ENCODE peak calls at places on chromosomes 6 and 20, in four cellular contexts. One of them, this sample, is unnamed.
A peak's percentile ranks its signal among the peaks of the same experiment; 100 is the strongest.

GRCh38 chr6:781350-781961 is 88.5 kb upstream of the EXOC2 start:
- DNase-seq in brain microvascular endothelial cell: no peak
- DNase-seq in left ventricle myocardium inferior: no peak
- DNase-seq in ovary: no peak
- DNase-seq in this sample: no peak

GRCh38 chr6:80214436-80215022 is 108.1 kb downstream of the BCKDHB start:
- DNase-seq in brain microvascular endothelial cell: peak; percentile 57
- DNase-seq in left ventricle myocardium inferior: peak; percentile 16
- DNase-seq in ovary: no peak
- DNase-seq in this sample: peak; percentile 31

GRCh38 chr6:68533339-68533795 is 101.7 kb upstream of the ADGRB3 start:
- DNase-seq in brain microvascular endothelial cell: no peak
- DNase-seq in left ventricle myocardium inferior: no peak
- DNase-seq in ovary: no peak
- DNase-seq in this sample: no peak

GRCh38 chr20:58028123-58028522 is 200.3 kb downstream of the ANKRD60 start:
- DNase-seq in brain microvascular endothelial cell: no peak
- DNase-seq in left ventricle myocardium inferior: no peak
- DNase-seq in ovary: no peak
- DNase-seq in this sample: no peak

GRCh38 chr20:58818585-58819285 is 32.0 kb downstream of the GNAS-AS1 start:
- DNase-seq in brain microvascular endothelial cell: no peak
- DNase-seq in left ventricle myocardium inferior: no peak
- DNase-seq in ovary: no peak
- DNase-seq in this sample: peak; percentile 97

GRCh38 chr6:87209812-87210211 is 54.4 kb downstream of the ZNF292 start:
- DNase-seq in brain microvascular endothelial cell: no peak
- DNase-seq in left ventricle myocardium inferior: no peak
- DNase-seq in ovary: no peak
- DNase-seq in this sample: no peak

GRCh38 chr6:1313755-1314503 is 2.0 kb downstream of the FOXQ1 start:
- DNase-seq in brain microvascular endothelial cell: no peak
- DNase-seq in left ventricle myocardium inferior: no peak
- DNase-seq in ovary: no peak
- DNase-seq in this sample: no peak

GRCh38 chr6:150312395-150312794 is 56.4 kb upstream of the IYD start:
- DNase-seq in brain microvascular endothelial cell: no peak
- DNase-seq in left ventricle myocardium inferior: no peak
- DNase-seq in ovary: no peak
- DNase-seq in this sample: no peak

GRCh38 chr6:112279044-112279916 is 24.9 kb upstream of the LAMA4 start:
- DNase-seq in brain microvascular endothelial cell: no peak
- DNase-seq in left ventricle myocardium inferior: no peak
- DNase-seq in ovary: no peak
- DNase-seq in this sample: no peak

GRCh38 chr6:31074406-31074805 is 38.0 kb downstream of the C6orf15 start:
- DNase-seq in brain microvascular endothelial cell: no peak
- DNase-seq in left ventricle myocardium inferior: no peak
- DNase-seq in ovary: no peak
- DNase-seq in this sample: no peak

GRCh38 chr6:29647927-29648642 is 8.8 kb upstream of the MOG start:
- DNase-seq in brain microvascular endothelial cell: peak; percentile 21
- DNase-seq in left ventricle myocardium inferior: no peak
- DNase-seq in ovary: no peak
- DNase-seq in this sample: peak; percentile 16

GRCh38 chr6:68679399-68679798 is 44.3 kb downstream of the ADGRB3 start:
- DNase-seq in brain microvascular endothelial cell: no peak
- DNase-seq in left ventricle myocardium inferior: no peak
- DNase-seq in ovary: no peak
- DNase-seq in this sample: no peak

GRCh38 chr6:166418691-166419143 is 36.0 kb upstream of the MPC1 start:
- DNase-seq in brain microvascular endothelial cell: no peak
- DNase-seq in left ventricle myocardium inferior: no peak
- DNase-seq in ovary: no peak
- DNase-seq in this sample: no peak

GRCh38 chr6:4470698-4471210 is 305.4 kb upstream of the CDYL start:
- DNase-seq in brain microvascular endothelial cell: no peak
- DNase-seq in left ventricle myocardium inferior: no peak
- DNase-seq in ovary: no peak
- DNase-seq in this sample: no peak

GRCh38 chr6:64146094-64146493 is 510.5 kb downstream of the PHF3 start:
- DNase-seq in brain microvascular endothelial cell: no peak
- DNase-seq in left ventricle myocardium inferior: no peak
- DNase-seq in ovary: no peak
- DNase-seq in this sample: no peak

GRCh38 chr6:153563001-153563400 is 431.9 kb upstream of the RGS17 start:
- DNase-seq in brain microvascular endothelial cell: no peak
- DNase-seq in left ventricle myocardium inferior: no peak
- DNase-seq in ovary: no peak
- DNase-seq in this sample: no peak

GRCh38 chr20:44422083-44422482 is 53.6 kb upstream of the TTPAL start:
- DNase-seq in brain microvascular endothelial cell: peak; percentile 12
- DNase-seq in left ventricle myocardium inferior: no peak
- DNase-seq in ovary: no peak
- DNase-seq in this sample: peak; percentile 51

GRCh38 chr6:110878751-110879539 is 4.4 kb downstream of the AMD1 start:
- DNase-seq in brain microvascular endothelial cell: peak; percentile 32
- DNase-seq in left ventricle myocardium inferior: no peak
- DNase-seq in ovary: no peak
- DNase-seq in this sample: no peak

GRCh38 chr6:87291879-87292278 is 30.5 kb upstream of the SMIM8 start:
- DNase-seq in brain microvascular endothelial cell: no peak
- DNase-seq in left ventricle myocardium inferior: no peak
- DNase-seq in ovary: no peak
- DNase-seq in this sample: no peak

GRCh38 chr20:57672953-57673575 is 36.8 kb downstream of the PMEPA1 start:
- DNase-seq in brain microvascular endothelial cell: no peak
- DNase-seq in left ventricle myocardium inferior: no peak
- DNase-seq in ovary: no peak
- DNase-seq in this sample: no peak

GRCh38 chr6:104718672-104719071 is 141.0 kb downstream of the HACE1 start:
- DNase-seq in brain microvascular endothelial cell: no peak
- DNase-seq in left ventricle myocardium inferior: no peak
- DNase-seq in ovary: no peak
- DNase-seq in this sample: peak; percentile 0

GRCh38 chr6:138765896-138766487 is 7.6 kb upstream of the CCDC28A start:
- DNase-seq in brain microvascular endothelial cell: peak; percentile 32
- DNase-seq in left ventricle myocardium inferior: no peak
- DNase-seq in ovary: no peak
- DNase-seq in this sample: no peak

GRCh38 chr6:33857301-33858052 is 53.7 kb upstream of the MLN start:
- DNase-seq in brain microvascular endothelial cell: no peak
- DNase-seq in left ventricle myocardium inferior: no peak
- DNase-seq in ovary: no peak
- DNase-seq in this sample: no peak

GRCh38 chr6:34819571-34820480 is 27.9 kb downstream of the BLTP3A start:
- DNase-seq in brain microvascular endothelial cell: no peak
- DNase-seq in left ventricle myocardium inferior: no peak
- DNase-seq in ovary: no peak
- DNase-seq in this sample: no peak

GRCh38 chr20:10478930-10479329 is 43.8 kb downstream of the SLX4IP start:
- DNase-seq in brain microvascular endothelial cell: no peak
- DNase-seq in left ventricle myocardium inferior: no peak
- DNase-seq in ovary: no peak
- DNase-seq in this sample: no peak
- TF ChIP-seq CTCF in brain microvascular endothelial cell: peak; percentile 19
- TF ChIP-seq CTCF in left ventricle myocardium inferior: no peak
- TF ChIP-seq CTCF in ovary: no peak
- TF ChIP-seq CTCF in this sample: no peak

DNA sequence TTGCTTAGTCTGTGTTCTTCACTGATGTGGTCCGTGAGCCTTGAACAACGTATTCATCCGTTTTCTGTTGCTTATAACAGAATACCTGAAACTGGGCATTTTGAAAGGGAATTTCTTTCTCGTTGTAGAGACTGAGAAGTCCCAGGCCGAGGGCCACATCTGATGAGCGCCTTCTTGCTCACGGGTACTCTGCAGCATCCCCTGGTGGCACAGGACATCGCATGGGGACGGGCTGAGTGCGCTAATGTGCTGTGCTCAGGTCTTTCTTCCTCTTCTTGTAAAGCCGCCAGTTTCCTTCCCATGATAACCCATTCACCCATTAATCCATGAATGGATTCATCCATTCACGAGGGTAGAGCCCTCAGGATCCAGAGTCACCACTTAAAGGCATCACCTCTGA is 161.0 kb downstream of the NFATC2 start:
- DNase-seq in brain microvascular endothelial cell: no peak
- DNase-seq in left ventricle myocardium inferior: no peak
- DNase-seq in ovary: no peak
- DNase-seq in this sample: no peak
- TF ChIP-seq CTCF in brain microvascular endothelial cell: no peak
- TF ChIP-seq CTCF in left ventricle myocardium inferior: no peak
- TF ChIP-seq CTCF in ovary: no peak
- TF ChIP-seq CTCF in this sample: no peak

DNA sequence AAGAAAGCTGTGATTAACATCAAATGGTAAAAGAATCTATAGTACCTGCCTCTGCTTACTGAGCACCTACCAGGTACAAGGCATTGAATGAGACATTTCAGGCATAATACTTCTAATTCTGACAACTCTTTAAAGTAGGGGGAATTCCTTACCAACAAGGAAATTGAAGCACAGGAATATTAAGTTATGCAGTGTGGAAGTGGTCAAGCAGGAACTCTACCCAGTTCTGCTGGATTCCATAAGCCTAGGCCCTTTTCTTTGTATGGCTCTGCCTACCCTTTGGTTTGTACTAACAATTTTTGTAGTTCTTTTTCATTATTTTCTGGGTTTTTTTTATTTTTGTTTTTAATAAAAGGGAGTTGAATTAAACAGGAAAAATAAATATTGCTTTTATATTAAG is 114.5 kb downstream of the MAP3K5 start:
- DNase-seq in brain microvascular endothelial cell: no peak
- DNase-seq in left ventricle myocardium inferior: no peak
- DNase-seq in ovary: no peak
- DNase-seq in this sample: no peak
- TF ChIP-seq CTCF in brain microvascular endothelial cell: no peak
- TF ChIP-seq CTCF in left ventricle myocardium inferior: no peak
- TF ChIP-seq CTCF in ovary: no peak
- TF ChIP-seq CTCF in this sample: no peak

GRCh38 chr6:18302561-18303439 is 38.5 kb upstream of the DEK start:
- DNase-seq in brain microvascular endothelial cell: no peak
- DNase-seq in left ventricle myocardium inferior: no peak
- DNase-seq in ovary: no peak
- DNase-seq in this sample: no peak
- TF ChIP-seq CTCF in brain microvascular endothelial cell: peak; percentile 31
- TF ChIP-seq CTCF in left ventricle myocardium inferior: peak; percentile 40
- TF ChIP-seq CTCF in ovary: no peak
- TF ChIP-seq CTCF in this sample: no peak

GRCh38 chr6:106163446-106163965 is 77.4 kb downstream of the PRDM1 start:
- DNase-seq in brain microvascular endothelial cell: peak; percentile 57
- DNase-seq in left ventricle myocardium inferior: no peak
- DNase-seq in ovary: no peak
- DNase-seq in this sample: peak; percentile 70
- TF ChIP-seq CTCF in brain microvascular endothelial cell: peak; percentile 45
- TF ChIP-seq CTCF in left ventricle myocardium inferior: no peak
- TF ChIP-seq CTCF in ovary: no peak
- TF ChIP-seq CTCF in this sample: no peak

DNA sequence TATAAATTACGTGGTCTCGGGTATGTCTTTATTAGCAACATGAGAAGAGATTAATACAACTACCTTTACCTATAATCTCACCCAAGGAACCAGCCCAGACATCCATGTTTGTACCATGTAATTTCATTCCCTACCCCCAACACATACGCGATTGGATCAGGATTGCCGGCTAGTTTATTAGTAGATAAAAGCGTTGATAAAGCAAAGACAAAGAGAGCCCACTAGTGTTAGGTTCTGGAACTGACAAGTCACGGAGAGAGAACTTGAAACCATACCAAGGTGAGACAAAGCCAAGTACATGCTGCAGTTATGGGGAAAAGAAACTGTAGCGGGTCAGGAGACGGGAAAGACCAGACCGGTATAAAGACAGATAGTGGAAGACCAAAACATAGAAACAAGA is 37.4 kb upstream of the FAM135A start:
- DNase-seq in brain microvascular endothelial cell: no peak
- DNase-seq in left ventricle myocardium inferior: no peak
- DNase-seq in ovary: no peak
- DNase-seq in this sample: no peak
- TF ChIP-seq CTCF in brain microvascular endothelial cell: peak; percentile 42
- TF ChIP-seq CTCF in left ventricle myocardium inferior: no peak
- TF ChIP-seq CTCF in ovary: no peak
- TF ChIP-seq CTCF in this sample: peak; percentile 18

This sample was measured in astrocyte.